ENCODE peak calls at places on chromosomes 4 and X, in six cellular contexts. R is posterior cingulate gyrus, O is B cell, F is astrocyte of the hippocampus, I is iris pigment epithelial cell, G is mesenchymal stem cell. H is an unnamed sample.
A peak's percentile ranks its signal among the peaks of the same experiment; 100 is the strongest.

GRCh38 chr4:179762840-179763239 is 2320.6 kb upstream of the AGA start:
- DNase-seq in F (no peak), I (no peak), O (no peak), G (no peak), R (no peak), H (no peak)

GRCh38 chr4:55066018-55066417 is 59.4 kb downstream of the KDR start:
- DNase-seq in O (no peak), G (no peak), I (no peak), R (no peak), F (no peak), H (no peak)

GRCh38 chr4:110550260-110550659 is 72.6 kb downstream of the PITX2 start:
- DNase-seq in F (peak; percentile 41), R (no peak), O (no peak), I (peak; percentile 64), G (peak; percentile 49), H (peak; percentile 40)

GRCh38 chr4:166324321-166324720 is 451.3 kb downstream of the TLL1 start:
- DNase-seq in G (peak; percentile 27), F (peak; percentile 7), O (no peak), R (no peak), I (peak; percentile 7), H (peak; percentile 34)

GRCh38 chrX:72299891-72300630 is 5.7 kb downstream of the CITED1 start:
- DNase-seq in I (no peak), R (peak; percentile 18), F (no peak), O (no peak), G (no peak), H (no peak)

GRCh38 chrX:134172588-134173259 is 64.3 kb upstream of the CCDC160 start:
- DNase-seq in O (peak; percentile 59), I (no peak), R (peak; percentile 78), G (peak; percentile 23), F (peak; percentile 36), H (no peak)

GRCh38 chr4:159051245-159052071 is 51.4 kb upstream of the RAPGEF2 start:
- DNase-seq in I (no peak), F (no peak), G (peak; percentile 6), O (no peak), R (no peak), H (peak; percentile 48)

GRCh38 chr4:140213736-140214135 is 59.8 kb upstream of the MAML3 start:
- DNase-seq in I (peak; percentile 54), O (no peak), G (peak; percentile 10), F (no peak), R (no peak), H (peak; percentile 26)

GRCh38 chrX:11665144-11666040 is at the start of gene ARHGAP6:
- DNase-seq in R (peak; percentile 74), I (peak; percentile 54), F (peak; percentile 53), G (peak; percentile 78), O (no peak), H (peak; percentile 76)

GRCh38 chr4:78165758-78166157 is 108.6 kb downstream of the FRAS1 start:
- DNase-seq in R (no peak), F (no peak), G (no peak), I (no peak), O (no peak), H (no peak)

GRCh38 chr4:8580321-8581093 is at the start of gene GPR78:
- DNase-seq in O (no peak), G (peak; percentile 65), F (peak; percentile 86), R (peak; percentile 68), I (peak; percentile 50), H (peak; percentile 51)

GRCh38 chrX:28589048-28589447 is 1.8 kb downstream of the IL1RAPL1 start:
- DNase-seq in G (no peak), R (no peak), F (no peak), O (no peak), I (no peak), H (no peak)

GRCh38 chr4:8010618-8011017 is 71.0 kb upstream of the AFAP1 start:
- DNase-seq in I (peak; percentile 14), O (no peak), R (peak; percentile 91), F (peak; percentile 85), G (peak; percentile 74), H (peak; percentile 63)

GRCh38 chr4:180527993-180528392 is 1715.2 kb upstream of the TENM3 start:
- DNase-seq in O (no peak), G (no peak), R (no peak), I (no peak), F (no peak), H (no peak)

GRCh38 chrX:41350150-41350975 is 16.4 kb downstream of the DDX3X start:
- DNase-seq in G (peak; percentile 45), F (peak; percentile 13), I (peak; percentile 39), O (no peak), R (no peak), H (no peak)

GRCh38 chrX:74603040-74603439 is 11.4 kb downstream of the RLIM start:
- DNase-seq in G (no peak), O (no peak), I (no peak), R (no peak), F (no peak), H (no peak)

H was measured in kidney tubule cell.